ENCODE peak calls at places on chromosomes 4 and X, in five cellular contexts. K, E, U, Q and T are unnamed samples.

GRCh38 chr4:6110681-6111353 is 89.5 kb downstream of the JAKMIP1 start:
- DNase-seq in K (no peak), E (no peak), U (no peak), Q (no peak), T (no peak)

GRCh38 chr4:138186264-138186663 is 55.9 kb downstream of the SLC7A11 start:
- DNase-seq in K (no peak), E (no peak), U (no peak), Q (no peak), T (no peak)

GRCh38 chr4:26484032-26484515 is 6.2 kb downstream of the CCKAR start:
- DNase-seq in K (no peak), E (no peak), U (no peak), Q (peak; percentile 95), T (no peak)

GRCh38 chr4:151727365-151727764 is 33.4 kb downstream of the GATB start:
- DNase-seq in K (no peak), E (no peak), U (no peak), Q (no peak), T (no peak)

GRCh38 chr4:84099591-84099990 is 399.5 kb downstream of the NKX6-1 start:
- DNase-seq in K (no peak), E (no peak), U (no peak), Q (no peak), T (no peak)

GRCh38 chrX:153184787-153185186 is 5.7 kb downstream of the MAGEA1 start:
- DNase-seq in K (no peak), E (no peak), U (no peak), Q (no peak), T (no peak)

GRCh38 chr4:124486423-124486822 is 226.1 kb downstream of the ANKRD50 start:
- DNase-seq in K (no peak), E (no peak), U (no peak), Q (no peak), T (no peak)

GRCh38 chr4:56445699-56446098 is 9.6 kb downstream of the PAICS start:
- DNase-seq in K (no peak), E (no peak), U (no peak), Q (no peak), T (no peak)

GRCh38 chr4:182207806-182208483 is 35.3 kb upstream of the TENM3 start:
- DNase-seq in K (no peak), E (no peak), U (no peak), Q (peak; percentile 77), T (no peak)

GRCh38 chr4:40192286-40193017 is 4.4 kb upstream of the RHOH start:
- DNase-seq in K (no peak), E (no peak), U (no peak), Q (no peak), T (no peak)